ENCODE peak calls at places on chromosomes 16 and 17, in eight cellular contexts. K, S, P, J, I, E, O and Z are unnamed samples.

GRCh38 chr17:31291820-31292219 is 5.2 kb downstream of the OMG start:
- DNase-seq in K (peak), P (no peak), O (no peak), I (no peak), E (no peak), S (no peak), J (no peak), Z (no peak)

GRCh38 chr17:74865504-74866197 is 6.0 kb upstream of the GRIN2C start:
- DNase-seq in P (no peak), J (no peak), I (no peak), K (no peak), E (no peak), O (no peak), S (no peak), Z (no peak)

GRCh38 chr17:57902800-57903759 is 52.1 kb downstream of the CUEDC1 start:
- DNase-seq in I (peak), S (peak), J (peak), E (peak), K (peak), O (peak), P (peak), Z (peak)

GRCh38 chr16:56912746-56913703 is 18.9 kb upstream of the HERPUD1 start:
- DNase-seq in O (no peak), K (peak), E (no peak), S (no peak), J (peak), I (no peak), P (no peak), Z (no peak)

GRCh38 chr17:72370819-72371218 is 250.0 kb downstream of the SOX9 start:
- DNase-seq in I (no peak), E (no peak), K (peak), S (no peak), P (no peak), J (no peak), O (no peak), Z (peak)

GRCh38 chr17:78966123-78966813 is 13.5 kb downstream of the LGALS3BP start:
- DNase-seq in O (no peak), S (no peak), K (no peak), I (no peak), J (peak), P (no peak), E (no peak), Z (no peak)

GRCh38 chr17:63039899-63040602 is 74.0 kb downstream of the TANC2 start:
- DNase-seq in S (no peak), K (peak), I (no peak), J (no peak), E (no peak), O (no peak), P (no peak), Z (peak)

GRCh38 chr16:1584926-1585487 is 26.9 kb downstream of the IFT140 start:
- DNase-seq in E (no peak), J (no peak), P (no peak), K (no peak), S (no peak), O (no peak), I (no peak), Z (no peak)

DNA sequence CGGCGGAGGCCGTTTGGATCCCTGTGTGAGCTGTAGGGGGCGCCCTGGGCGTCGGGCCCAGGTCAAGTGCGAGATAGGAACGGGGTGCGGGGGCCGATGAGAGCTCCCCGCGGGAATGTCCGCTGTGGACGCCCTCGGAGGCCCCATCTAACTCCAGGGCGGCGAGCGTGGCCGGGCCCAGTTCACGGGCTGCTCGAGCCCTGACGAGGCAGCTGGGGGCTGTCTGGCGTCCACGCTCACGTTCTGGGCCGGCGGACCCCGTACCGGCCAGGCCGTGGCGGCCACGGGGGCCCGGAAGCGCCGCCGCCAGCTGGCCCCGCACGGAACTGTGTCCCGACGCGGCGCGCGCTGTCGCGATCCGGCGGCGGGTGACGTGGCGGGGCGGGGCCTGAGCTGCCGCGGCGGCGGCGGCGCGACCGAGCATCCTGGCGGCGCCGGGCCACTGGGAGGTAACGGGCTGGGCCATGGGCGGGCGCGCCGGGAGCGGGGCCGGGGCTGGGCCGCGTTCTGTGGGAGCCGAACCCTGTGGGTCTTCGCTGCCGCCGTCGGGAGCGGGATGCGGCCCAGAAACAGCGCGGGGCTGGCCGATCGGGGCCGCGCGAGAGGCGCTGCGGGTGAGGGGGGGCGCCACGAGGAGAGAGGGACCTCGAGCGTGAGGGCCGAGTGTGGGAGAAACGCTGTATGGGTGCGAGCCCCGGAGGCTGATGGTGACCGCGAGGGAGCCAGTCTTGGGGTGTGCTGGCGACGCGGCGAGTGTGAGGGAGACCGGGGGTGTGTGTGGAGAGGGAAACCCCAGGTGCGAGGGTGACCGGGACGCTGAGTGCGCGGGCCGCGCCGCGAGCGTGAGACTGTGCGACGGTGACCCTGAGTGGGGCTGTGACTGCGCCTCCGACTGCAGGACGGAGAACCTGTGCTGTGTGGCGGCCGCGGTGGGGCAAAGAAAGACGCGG is at the start of gene SLC7A6:
- DNase-seq in J (peak), E (peak), O (peak), S (peak), P (no peak), K (peak), I (peak), Z (peak)
- TF ChIP-seq POLR2A in J (peak), E (peak), O (no peak), S (no peak), P (no peak), K (peak), I (peak), Z (peak)

GRCh38 chr17:1471931-1472727 is 16.1 kb upstream of the CRK start:
- DNase-seq in K (no peak), J (no peak), P (no peak), E (no peak), I (no peak), O (no peak), S (no peak), Z (no peak)
- TF ChIP-seq POLR2A in K (no peak), J (no peak), P (no peak), E (no peak), I (no peak), O (no peak), S (no peak), Z (no peak)

DNA sequence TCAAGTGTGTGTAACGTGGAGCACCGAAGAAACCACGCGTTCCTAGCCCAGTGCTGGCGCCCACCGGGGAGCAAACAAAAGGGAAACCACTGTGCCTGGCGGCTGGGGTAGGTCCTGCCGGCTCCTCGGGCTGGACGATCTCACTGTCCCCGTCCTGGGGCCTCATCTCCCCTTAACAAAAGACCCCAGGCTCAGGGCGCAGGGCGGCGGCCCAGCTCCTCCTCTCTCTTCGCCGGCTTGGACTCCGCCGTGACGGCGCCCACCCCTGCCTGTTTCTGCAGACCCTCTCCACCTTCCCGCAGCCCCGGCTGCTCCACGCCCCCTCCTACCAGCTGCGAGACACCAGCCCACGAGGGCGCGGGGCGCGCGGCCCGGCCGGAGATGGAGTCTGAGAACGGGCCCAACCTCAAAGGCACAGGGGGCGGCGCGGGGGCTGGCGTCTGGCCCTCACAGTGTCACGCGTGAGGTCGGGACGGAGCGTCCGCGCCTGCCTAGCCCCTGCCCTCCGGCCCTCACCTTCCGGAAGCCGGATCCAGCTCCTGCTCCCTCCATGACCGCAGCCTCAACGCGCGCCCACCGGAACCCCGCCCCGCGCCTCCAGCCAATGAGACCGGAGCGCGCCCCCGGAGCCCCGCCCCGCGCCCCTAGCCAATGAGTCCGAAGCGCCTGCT is at the start of gene CENPX:
- DNase-seq in J (no peak), E (no peak), K (no peak), I (no peak), O (no peak), S (no peak), P (no peak), Z (no peak)
- TF ChIP-seq POLR2A in J (no peak), E (no peak), K (peak), I (peak), O (no peak), S (no peak), P (no peak), Z (peak)

GRCh38 chr17:83162035-83162745 is 82.8 kb downstream of the METRNL start:
- DNase-seq in S (no peak), O (peak), I (no peak), P (peak), E (no peak), J (peak), K (no peak), Z (no peak)

GRCh38 chr17:83161298-83162034 is 82.1 kb downstream of the METRNL start:
- DNase-seq in K (peak), I (no peak), S (no peak), E (no peak), P (peak), J (peak), O (peak), Z (no peak)

GRCh38 chr17:83159204-83160049 is 80.0 kb downstream of the METRNL start:
- DNase-seq in P (no peak), O (peak), K (no peak), J (no peak), E (no peak), S (no peak), I (no peak), Z (no peak)

GRCh38 chr17:83156408-83156807 is 77.0 kb downstream of the METRNL start:
- DNase-seq in O (no peak), I (no peak), P (peak), S (no peak), E (no peak), K (no peak), J (peak), Z (no peak)

DNA sequence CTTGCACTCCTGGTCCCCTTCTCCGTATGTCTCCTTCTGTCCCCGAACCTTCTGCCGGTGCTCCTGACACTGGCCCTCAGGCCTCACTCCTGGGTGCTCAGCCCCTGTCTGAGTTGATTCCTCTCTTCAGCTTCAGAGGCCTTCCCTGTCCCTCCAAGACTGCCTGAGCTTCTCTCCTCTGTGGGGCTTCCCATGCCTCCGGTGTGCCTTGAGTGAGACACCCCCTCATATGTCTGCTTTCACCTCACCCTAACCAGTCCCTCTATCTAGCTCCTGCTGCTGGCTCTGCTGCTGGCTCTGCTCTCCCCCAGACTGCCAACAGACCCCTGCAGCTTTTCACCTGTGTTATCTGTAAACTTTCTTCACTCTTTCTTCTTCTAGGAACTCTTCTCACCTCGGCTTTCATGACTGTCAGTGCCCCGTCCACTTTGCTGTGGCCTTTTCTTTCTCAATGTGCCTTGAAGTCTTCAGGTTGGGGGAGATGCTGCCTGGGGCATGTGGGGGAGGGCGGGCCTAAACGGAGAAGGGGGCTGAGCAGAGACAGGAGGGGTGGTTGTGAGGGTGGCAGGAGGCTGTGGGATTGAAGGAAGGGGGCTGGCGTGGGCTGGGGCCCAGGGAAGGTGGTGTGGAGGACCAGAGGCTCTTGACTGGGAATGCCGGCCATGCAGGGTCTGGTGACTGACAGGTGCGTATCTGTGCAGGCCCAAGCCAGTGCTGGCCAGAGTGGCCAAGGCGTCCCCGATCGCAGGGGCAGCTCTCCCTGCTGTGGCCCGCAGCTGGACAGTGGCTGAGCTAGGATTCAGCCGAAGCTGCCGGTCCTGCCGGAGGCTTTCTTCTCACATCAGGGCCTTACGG is 81.3 kb downstream of the METRNL start:
- DNase-seq in I (no peak), O (peak), K (no peak), S (no peak), P (peak), J (no peak), E (no peak), Z (no peak)
- TF ChIP-seq POLR2A in I (no peak), O (no peak), K (no peak), S (no peak), P (no peak), J (no peak), E (no peak), Z (no peak)

DNA sequence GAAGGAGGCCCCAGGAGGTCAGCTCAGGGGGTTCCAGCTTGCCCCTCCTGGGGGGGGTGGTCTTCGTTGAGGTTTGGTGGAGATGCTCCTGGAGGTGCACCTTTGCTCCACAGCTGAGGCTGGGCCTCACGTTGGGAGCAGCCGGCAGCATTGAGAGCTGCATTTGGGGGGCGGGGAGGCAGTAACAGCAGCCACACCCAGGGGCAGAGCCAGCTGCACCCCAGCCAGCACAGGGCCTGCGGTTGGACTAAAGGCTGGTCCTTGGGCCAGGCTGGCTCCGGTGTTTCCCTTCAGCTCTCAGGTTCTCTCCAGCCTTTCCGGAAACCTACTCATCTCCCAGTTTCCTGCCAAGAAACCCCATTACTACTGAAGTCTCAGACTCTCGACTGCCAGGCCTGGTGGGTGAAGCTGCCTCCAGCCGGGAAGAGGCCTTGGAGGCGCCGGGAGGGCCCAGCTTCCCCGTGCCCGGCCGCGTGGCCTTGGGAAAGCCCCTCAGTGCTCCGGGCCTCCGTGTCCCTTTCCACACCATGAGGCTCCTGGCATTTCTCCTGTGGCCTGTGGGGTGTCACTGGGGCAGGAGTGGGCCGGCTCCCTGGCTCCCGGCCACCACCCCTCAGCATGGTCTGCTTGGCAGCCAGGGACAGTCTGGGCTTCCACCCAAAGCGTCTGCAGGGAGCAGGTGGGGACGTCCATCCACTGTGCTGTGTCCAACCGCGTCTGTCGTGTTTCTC is 14.0 kb upstream of the BAIAP2 start:
- DNase-seq in S (no peak), K (peak), I (peak), E (peak), O (no peak), P (no peak), J (no peak), Z (peak)
- TF ChIP-seq POLR2A in S (no peak), K (no peak), I (no peak), E (no peak), O (no peak), P (no peak), J (no peak), Z (peak)